ENCODE peak calls at places on chromosomes 13 and 19, in five cellular contexts. One of them, this sample, is unnamed.

GRCh38 chr19:55188620-55189019 is 8.5 kb upstream of the SYT5 start:
- DNase-seq in endothelial cell of umbilical vein: no peak
- DNase-seq in K562: no peak
- DNase-seq in HepG2: no peak
- DNase-seq in sigmoid colon: no peak
- DNase-seq in this sample: no peak

GRCh38 chr13:49093376-49093775 is 117.7 kb downstream of the FNDC3A start:
- DNase-seq in endothelial cell of umbilical vein: no peak
- DNase-seq in K562: no peak
- DNase-seq in HepG2: peak; percentile 20
- DNase-seq in sigmoid colon: no peak
- DNase-seq in this sample: no peak

GRCh38 chr19:40035996-40036395 is 20.0 kb downstream of the ZNF780B start:
- DNase-seq in endothelial cell of umbilical vein: no peak
- DNase-seq in K562: no peak
- DNase-seq in HepG2: no peak
- DNase-seq in sigmoid colon: no peak
- DNase-seq in this sample: no peak

GRCh38 chr13:75633285-75633684 is 2.8 kb upstream of the LMO7 start:
- DNase-seq in endothelial cell of umbilical vein: no peak
- DNase-seq in K562: no peak
- DNase-seq in HepG2: peak; percentile 33
- DNase-seq in sigmoid colon: no peak
- DNase-seq in this sample: no peak

GRCh38 chr19:32404939-32405430 is 585 bp upstream of the DPY19L3 start:
- DNase-seq in endothelial cell of umbilical vein: no peak
- DNase-seq in K562: no peak
- DNase-seq in HepG2: peak; percentile 19
- DNase-seq in sigmoid colon: peak; percentile 80
- DNase-seq in this sample: no peak

GRCh38 chr13:88622362-88622973 is 951.3 kb downstream of the SLITRK5 start:
- DNase-seq in endothelial cell of umbilical vein: no peak
- DNase-seq in K562: no peak
- DNase-seq in HepG2: no peak
- DNase-seq in sigmoid colon: no peak
- DNase-seq in this sample: no peak

GRCh38 chr13:27789153-27789494 is 3.2 kb upstream of the GSX1 start:
- DNase-seq in endothelial cell of umbilical vein: no peak
- DNase-seq in K562: no peak
- DNase-seq in HepG2: no peak
- DNase-seq in sigmoid colon: no peak
- DNase-seq in this sample: no peak

GRCh38 chr13:89053418-89053817 is 1382.2 kb downstream of the SLITRK5 start:
- DNase-seq in endothelial cell of umbilical vein: no peak
- DNase-seq in K562: no peak
- DNase-seq in HepG2: no peak
- DNase-seq in sigmoid colon: no peak
- DNase-seq in this sample: no peak

GRCh38 chr13:76861859-76862258 is 24.3 kb downstream of the KCTD12 start:
- DNase-seq in endothelial cell of umbilical vein: peak; percentile 14
- DNase-seq in K562: no peak
- DNase-seq in HepG2: no peak
- DNase-seq in sigmoid colon: no peak
- DNase-seq in this sample: no peak

GRCh38 chr19:38551450-38551813 is 66.3 kb downstream of the MAP4K1 start:
- DNase-seq in endothelial cell of umbilical vein: no peak
- DNase-seq in K562: no peak
- DNase-seq in HepG2: no peak
- DNase-seq in sigmoid colon: no peak
- DNase-seq in this sample: no peak

GRCh38 chr13:96958286-96958891 is 35.9 kb downstream of the OXGR1 start:
- DNase-seq in endothelial cell of umbilical vein: peak; percentile 38
- DNase-seq in K562: peak; percentile 9
- DNase-seq in HepG2: peak; percentile 20
- DNase-seq in sigmoid colon: no peak
- DNase-seq in this sample: no peak

GRCh38 chr19:14004619-14005380 is 1.3 kb downstream of the RFX1 start:
- DNase-seq in endothelial cell of umbilical vein: peak; percentile 52
- DNase-seq in K562: peak; percentile 14
- DNase-seq in HepG2: peak; percentile 58
- DNase-seq in sigmoid colon: peak; percentile 79
- DNase-seq in this sample: no peak
- TF ChIP-seq POLR2AphosphoS5 in endothelial cell of umbilical vein: no peak
- TF ChIP-seq POLR2AphosphoS5 in K562: no peak
- TF ChIP-seq POLR2AphosphoS5 in HepG2: no peak
- TF ChIP-seq POLR2AphosphoS5 in sigmoid colon: no peak
- TF ChIP-seq POLR2AphosphoS5 in this sample: no peak

GRCh38 chr19:9323919-9324583 is at the start of gene ZNF559:
- DNase-seq in endothelial cell of umbilical vein: peak; percentile 98
- DNase-seq in K562: peak; percentile 97
- DNase-seq in HepG2: peak; percentile 85
- DNase-seq in sigmoid colon: peak; percentile 97
- DNase-seq in this sample: peak; percentile 64
- TF ChIP-seq POLR2A in endothelial cell of umbilical vein: peak; percentile 9
- TF ChIP-seq POLR2A in K562: peak; percentile 71
- TF ChIP-seq POLR2A in HepG2: no peak
- TF ChIP-seq POLR2A in sigmoid colon: peak; percentile 27
- TF ChIP-seq POLR2A in this sample: peak; percentile 73

GRCh38 chr19:10922638-10923014 is 5.8 kb downstream of the YIPF2 start:
- DNase-seq in endothelial cell of umbilical vein: no peak
- DNase-seq in K562: peak; percentile 10
- DNase-seq in HepG2: no peak
- DNase-seq in sigmoid colon: no peak
- DNase-seq in this sample: no peak
- TF ChIP-seq POLR2AphosphoS5 in endothelial cell of umbilical vein: no peak
- TF ChIP-seq POLR2AphosphoS5 in K562: no peak
- TF ChIP-seq POLR2AphosphoS5 in HepG2: no peak
- TF ChIP-seq POLR2AphosphoS5 in sigmoid colon: no peak
- TF ChIP-seq POLR2AphosphoS5 in this sample: no peak

GRCh38 chr19:2977001-2977685 is at the start of gene TLE6:
- DNase-seq in endothelial cell of umbilical vein: peak; percentile 92
- DNase-seq in K562: peak; percentile 99
- DNase-seq in HepG2: peak; percentile 92
- DNase-seq in sigmoid colon: peak; percentile 98
- DNase-seq in this sample: peak; percentile 99
- TF ChIP-seq POLR2A in endothelial cell of umbilical vein: no peak
- TF ChIP-seq POLR2A in K562: peak; percentile 70
- TF ChIP-seq POLR2A in HepG2: no peak
- TF ChIP-seq POLR2A in sigmoid colon: no peak
- TF ChIP-seq POLR2A in this sample: peak; percentile 75

GRCh38 chr19:50509366-50509765 is 1.6 kb downstream of the JOSD2 start:
- DNase-seq in endothelial cell of umbilical vein: no peak
- DNase-seq in K562: peak; percentile 40
- DNase-seq in HepG2: no peak
- DNase-seq in sigmoid colon: no peak
- DNase-seq in this sample: no peak

GRCh38 chr19:50512112-50512998 is 1.4 kb downstream of the ASPDH start:
- DNase-seq in endothelial cell of umbilical vein: no peak
- DNase-seq in K562: no peak
- DNase-seq in HepG2: no peak
- DNase-seq in sigmoid colon: no peak
- DNase-seq in this sample: no peak

GRCh38 chr19:50510121-50510670 is 795 bp downstream of the JOSD2 start:
- DNase-seq in endothelial cell of umbilical vein: no peak
- DNase-seq in K562: no peak
- DNase-seq in HepG2: no peak
- DNase-seq in sigmoid colon: no peak
- DNase-seq in this sample: no peak

GRCh38 chr19:50511069-50511822 is at the start of gene JOSD2:
- DNase-seq in endothelial cell of umbilical vein: peak; percentile 99
- DNase-seq in K562: peak; percentile 97
- DNase-seq in HepG2: peak; percentile 85
- DNase-seq in sigmoid colon: peak; percentile 99
- DNase-seq in this sample: peak; percentile 99

DNA sequence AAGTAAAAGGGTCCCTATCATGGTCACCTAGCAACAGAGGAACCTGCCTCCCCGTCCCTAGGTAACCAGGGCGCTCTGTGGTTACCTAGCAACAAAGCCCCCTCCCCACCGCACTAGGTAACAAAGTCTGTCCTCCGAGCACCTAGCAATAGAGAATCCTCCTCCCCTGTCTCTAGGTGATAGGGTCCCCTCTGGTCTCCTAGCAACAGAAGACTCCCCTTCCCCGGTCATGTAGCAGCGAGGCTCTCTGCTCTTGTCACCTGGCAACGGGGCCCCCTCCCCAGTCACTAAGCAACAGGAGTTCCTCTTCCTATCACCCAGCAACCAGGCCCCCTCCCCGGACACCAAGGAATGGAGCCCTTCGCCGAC is 307 bp downstream of the JOSD2 start:
- DNase-seq in endothelial cell of umbilical vein: no peak
- DNase-seq in K562: no peak
- DNase-seq in HepG2: no peak
- DNase-seq in sigmoid colon: no peak
- DNase-seq in this sample: no peak
- TF ChIP-seq POLR2AphosphoS5 in endothelial cell of umbilical vein: no peak
- TF ChIP-seq POLR2AphosphoS5 in K562: no peak
- TF ChIP-seq POLR2AphosphoS5 in HepG2: no peak
- TF ChIP-seq POLR2AphosphoS5 in sigmoid colon: no peak
- TF ChIP-seq POLR2AphosphoS5 in this sample: no peak

DNA sequence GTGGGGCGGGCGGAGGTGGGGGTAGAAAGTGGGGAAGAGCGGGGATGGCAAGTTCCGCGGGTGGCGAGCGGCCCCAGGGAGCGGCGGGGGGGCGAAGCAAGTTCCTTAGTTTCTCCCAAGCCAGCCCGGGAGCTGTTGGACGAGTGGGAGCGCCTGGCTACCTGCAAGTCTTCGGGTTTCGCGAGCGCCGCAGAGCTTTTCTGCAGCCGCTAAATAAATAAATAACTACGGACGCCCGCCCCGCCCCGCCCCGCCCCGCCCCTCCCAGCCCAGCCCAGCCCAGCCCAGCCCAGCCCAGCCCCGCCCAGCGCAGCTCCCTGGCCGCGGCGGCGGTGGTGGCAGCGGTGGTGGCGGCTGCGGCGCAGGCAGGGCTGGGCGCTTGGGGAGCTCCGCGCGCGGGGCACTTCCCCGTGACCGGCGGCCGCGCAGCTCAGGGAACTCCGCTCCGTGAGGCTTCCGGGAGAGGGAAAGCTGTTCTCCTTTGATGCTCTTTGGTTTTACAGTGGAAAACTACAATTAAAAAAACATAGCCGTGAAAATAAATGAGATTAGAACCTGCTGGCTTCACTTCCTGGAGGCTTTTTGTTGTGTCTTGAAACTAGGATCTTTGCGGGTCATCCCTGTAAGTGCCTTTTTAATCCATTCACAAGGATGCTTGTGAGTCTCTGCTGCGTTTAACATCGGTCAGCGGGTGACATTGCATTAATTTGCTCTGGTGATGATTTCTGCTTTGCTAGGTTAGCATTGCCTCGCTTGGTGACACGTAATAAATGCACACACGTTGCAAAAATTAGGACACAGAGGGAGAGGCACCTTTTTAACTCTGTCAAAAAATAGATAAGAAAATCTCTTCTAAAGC is at the start of gene UBE2L5:
- DNase-seq in endothelial cell of umbilical vein: peak; percentile 65
- DNase-seq in K562: peak; percentile 63
- DNase-seq in HepG2: peak; percentile 23
- DNase-seq in sigmoid colon: peak; percentile 94
- DNase-seq in this sample: peak; percentile 36
- TF ChIP-seq POLR2A in endothelial cell of umbilical vein: peak; percentile 16
- TF ChIP-seq POLR2A in K562: no peak
- TF ChIP-seq POLR2A in HepG2: no peak
- TF ChIP-seq POLR2A in sigmoid colon: peak; percentile 68
- TF ChIP-seq POLR2A in this sample: no peak

GRCh38 chr13:51786425-51787010 is 17.4 kb downstream of the DHRS12 start:
- DNase-seq in endothelial cell of umbilical vein: no peak
- DNase-seq in K562: no peak
- DNase-seq in HepG2: no peak
- DNase-seq in sigmoid colon: no peak
- DNase-seq in this sample: no peak
- TF ChIP-seq POLR2AphosphoS5 in endothelial cell of umbilical vein: no peak
- TF ChIP-seq POLR2AphosphoS5 in K562: no peak
- TF ChIP-seq POLR2AphosphoS5 in HepG2: no peak
- TF ChIP-seq POLR2AphosphoS5 in sigmoid colon: peak; percentile 1
- TF ChIP-seq POLR2AphosphoS5 in this sample: no peak